ENCODE peak calls at places on chromosomes 6 and 20, in six cellular contexts. A is GM23338, H is K562, D is HepG2, E is GM12878, B is HCT116. U is an unnamed sample.

GRCh38 chr6:170279977-170280688 is 10.7 kb downstream of the DLL1 start:
- DNase-seq in E (no peak), B (no peak), D (no peak), A (no peak), H (no peak), U (no peak)

GRCh38 chr20:13221673-13222318 is 722 bp downstream of the ISM1 start:
- DNase-seq in B (peak), D (peak), H (no peak), A (peak), E (no peak), U (no peak)

GRCh38 chr6:123534264-123534663 is 102.5 kb downstream of the TRDN start:
- DNase-seq in E (no peak), H (no peak), D (no peak), A (no peak), B (no peak), U (no peak)

GRCh38 chr6:135895231-135895931 is 43.9 kb downstream of the PDE7B start:
- DNase-seq in E (no peak), H (no peak), A (no peak), B (no peak), D (no peak), U (no peak)

GRCh38 chr20:5845686-5846651 is 95.8 kb downstream of the SHLD1 start:
- DNase-seq in D (no peak), E (peak), H (no peak), A (peak), B (no peak), U (no peak)

GRCh38 chr6:133761706-133762105 is 127.2 kb upstream of the TCF21 start:
- DNase-seq in H (no peak), B (no peak), D (no peak), E (no peak), A (no peak), U (no peak)

GRCh38 chr20:9927224-9927623 is 88.3 kb upstream of the PAK5 start:
- DNase-seq in A (no peak), H (no peak), E (no peak), D (no peak), B (no peak), U (no peak)

GRCh38 chr6:28542440-28543293 is 17.0 kb downstream of the GPX5 start:
- DNase-seq in E (peak), D (peak), B (peak), A (peak), H (peak), U (peak)

GRCh38 chr6:6516643-6517042 is 71.9 kb upstream of the LY86 start:
- DNase-seq in D (no peak), A (no peak), B (no peak), E (peak), H (no peak), U (no peak)

GRCh38 chr6:128731249-128732165 is 151.4 kb upstream of the LAMA2 start:
- DNase-seq in H (no peak), A (peak), E (no peak), D (peak), B (peak), U (no peak)

GRCh38 chr6:30211306-30211705 is 1.9 kb downstream of the TRIM26 start:
- DNase-seq in A (no peak), D (no peak), B (no peak), E (no peak), H (no peak), U (no peak)

GRCh38 chr20:38418509-38419204 is 16.5 kb downstream of the SNHG17 start:
- DNase-seq in H (no peak), A (no peak), D (no peak), E (no peak), B (no peak), U (no peak)

GRCh38 chr20:6395695-6396094 is 272.9 kb upstream of the FERMT1 start:
- DNase-seq in H (no peak), B (no peak), E (no peak), D (no peak), A (no peak), U (no peak)

GRCh38 chr20:61304750-61305149 is 52.7 kb downstream of the CDH4 start:
- DNase-seq in H (no peak), E (no peak), D (no peak), B (no peak), A (no peak), U (no peak)

GRCh38 chr6:97394160-97394748 is 111.2 kb upstream of the MMS22L start:
- DNase-seq in D (peak), H (peak), B (peak), E (peak), A (peak), U (peak)

GRCh38 chr6:155521719-155522118 is 66.1 kb upstream of the NOX3 start:
- DNase-seq in A (no peak), E (no peak), D (no peak), H (no peak), B (no peak), U (no peak)

GRCh38 chr6:111745186-111745585 is 128.1 kb downstream of the FYN start:
- DNase-seq in B (no peak), A (no peak), E (no peak), H (no peak), D (no peak), U (no peak)

GRCh38 chr6:36985963-36986703 is at the start of gene MTCH1:
- DNase-seq in E (peak), D (peak), B (peak), H (peak), A (peak), U (no peak)

GRCh38 chr6:139430897-139431601 is 56.6 kb upstream of the CITED2 start:
- DNase-seq in D (no peak), A (no peak), H (no peak), B (no peak), E (no peak), U (no peak)

GRCh38 chr6:89284963-89285735 is 29.9 kb downstream of the GABRR2 start:
- DNase-seq in B (no peak), D (no peak), H (no peak), E (no peak), A (no peak), U (no peak)

GRCh38 chr6:77620290-77620882 is 32.5 kb upstream of the MEI4 start:
- DNase-seq in A (peak), E (no peak), H (no peak), D (peak), B (peak), U (no peak)

GRCh38 chr20:41702647-41703046 is 84.5 kb upstream of the CHD6 start:
- DNase-seq in E (no peak), A (no peak), H (no peak), D (no peak), B (no peak), U (no peak)

GRCh38 chr6:129889580-129889979 is 28.5 kb upstream of the TMEM244 start:
- DNase-seq in D (no peak), H (no peak), E (no peak), A (no peak), B (no peak), U (no peak)

GRCh38 chr20:37378785-37379598 is 33.1 kb downstream of the SRC start:
- DNase-seq in H (peak), E (no peak), B (peak), A (peak), D (no peak), U (no peak)

GRCh38 chr20:45467861-45468260 is 1.7 kb upstream of the WFDC2 start:
- DNase-seq in B (no peak), D (no peak), A (peak), H (no peak), E (no peak), U (no peak)

GRCh38 chr6:37058084-37058586 is 52.7 kb downstream of the FGD2 start:
- DNase-seq in B (no peak), H (peak), A (no peak), D (no peak), E (no peak), U (no peak)

GRCh38 chr6:146546440-146546839 is 2.8 kb downstream of the RAB32 start:
- DNase-seq in B (no peak), A (peak), E (no peak), H (no peak), D (peak), U (peak)

GRCh38 chr6:36852481-36853147 is 13.4 kb upstream of the CPNE5 start:
- DNase-seq in E (no peak), H (no peak), D (peak), B (no peak), A (no peak), U (no peak)

GRCh38 chr6:45254242-45254641 is 73.9 kb upstream of the RUNX2 start:
- DNase-seq in A (no peak), H (no peak), E (no peak), D (no peak), B (no peak), U (no peak)

GRCh38 chr20:2144850-2145249 is 43.2 kb downstream of the STK35 start:
- DNase-seq in B (no peak), H (no peak), E (no peak), D (no peak), A (peak), U (no peak)

GRCh38 chr6:36353411-36353915 is 16.8 kb upstream of the BNIP5 start:
- DNase-seq in A (no peak), E (no peak), H (no peak), B (no peak), D (no peak), U (no peak)

GRCh38 chr6:5078121-5078695 is 6.9 kb upstream of the PPP1R3G start:
- DNase-seq in E (no peak), H (peak), A (no peak), B (peak), D (no peak), U (no peak)

GRCh38 chr6:10398439-10399218 is 16.2 kb downstream of the TFAP2A start:
- DNase-seq in A (peak), D (no peak), E (no peak), H (no peak), B (no peak), U (no peak)

GRCh38 chr6:21842875-21843274 is 249.3 kb downstream of the SOX4 start:
- DNase-seq in H (no peak), B (no peak), A (no peak), D (no peak), E (no peak), U (no peak)

GRCh38 chr6:157245486-157245885 is 77.8 kb downstream of the TMEM242 start:
- DNase-seq in D (no peak), B (no peak), H (no peak), A (no peak), E (no peak), U (no peak)

GRCh38 chr6:157246048-157246630 is 77.2 kb downstream of the TMEM242 start:
- DNase-seq in E (no peak), B (no peak), H (no peak), A (no peak), D (no peak), U (no peak)

GRCh38 chr6:157246771-157247484 is 76.4 kb downstream of the TMEM242 start:
- DNase-seq in A (peak), B (no peak), E (no peak), H (no peak), D (no peak), U (no peak)

GRCh38 chr6:157249756-157250155 is 73.6 kb downstream of the TMEM242 start:
- DNase-seq in A (no peak), D (no peak), E (no peak), H (no peak), B (no peak), U (no peak)

GRCh38 chr6:157248264-157248663 is 75.1 kb downstream of the TMEM242 start:
- DNase-seq in B (no peak), A (no peak), E (no peak), H (no peak), D (no peak), U (no peak)
- TF ChIP-seq EZH2 in B (no peak), A (no peak), E (no peak), H (no peak), D (no peak), U (no peak)

DNA sequence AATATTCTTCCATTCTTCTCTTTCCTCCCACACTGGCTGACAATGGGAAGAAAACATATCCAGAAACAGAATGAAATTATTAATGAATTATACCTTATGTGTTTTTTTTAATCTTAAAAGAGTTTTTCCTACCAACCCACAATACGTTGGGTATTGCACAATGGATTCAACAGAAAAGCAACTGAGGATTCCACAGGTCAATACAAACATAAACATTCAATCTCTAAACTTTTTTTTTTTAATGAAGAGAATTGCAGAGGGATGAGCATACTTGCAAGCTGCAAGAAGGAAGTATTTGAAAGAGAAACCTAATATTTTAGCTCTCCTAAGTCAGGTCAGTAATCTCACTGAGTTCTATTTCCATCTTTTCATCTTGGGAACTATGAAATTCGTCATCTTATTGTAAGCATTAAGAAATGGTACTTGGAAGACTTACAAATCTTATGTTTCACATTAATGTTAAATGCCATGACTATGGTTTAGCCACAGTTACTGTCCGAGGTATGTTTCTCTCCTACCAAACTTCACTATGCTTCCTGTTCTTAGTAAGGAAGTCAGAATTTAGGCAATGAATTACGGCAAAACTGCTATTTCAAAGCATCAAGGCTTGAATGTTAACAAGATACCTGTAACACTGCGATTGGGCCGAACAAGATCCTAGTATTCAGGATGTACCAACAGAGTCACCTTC is 100.8 kb downstream of the HIVEP2 start:
- DNase-seq in B (no peak), H (no peak), E (no peak), D (no peak), A (no peak), U (no peak)
- H3K27ac ChIP-seq in B (no peak), H (no peak), E (peak), D (no peak), A (no peak), U (peak)

GRCh38 chr20:23309781-23310180 is 40.8 kb upstream of the NXT1 start:
- DNase-seq in H (no peak), A (no peak), B (no peak), D (no peak), E (no peak), U (no peak)
- TF ChIP-seq POLR2AphosphoS5 in H (no peak), A (no peak), B (no peak), D (no peak), E (no peak), U (no peak)

DNA sequence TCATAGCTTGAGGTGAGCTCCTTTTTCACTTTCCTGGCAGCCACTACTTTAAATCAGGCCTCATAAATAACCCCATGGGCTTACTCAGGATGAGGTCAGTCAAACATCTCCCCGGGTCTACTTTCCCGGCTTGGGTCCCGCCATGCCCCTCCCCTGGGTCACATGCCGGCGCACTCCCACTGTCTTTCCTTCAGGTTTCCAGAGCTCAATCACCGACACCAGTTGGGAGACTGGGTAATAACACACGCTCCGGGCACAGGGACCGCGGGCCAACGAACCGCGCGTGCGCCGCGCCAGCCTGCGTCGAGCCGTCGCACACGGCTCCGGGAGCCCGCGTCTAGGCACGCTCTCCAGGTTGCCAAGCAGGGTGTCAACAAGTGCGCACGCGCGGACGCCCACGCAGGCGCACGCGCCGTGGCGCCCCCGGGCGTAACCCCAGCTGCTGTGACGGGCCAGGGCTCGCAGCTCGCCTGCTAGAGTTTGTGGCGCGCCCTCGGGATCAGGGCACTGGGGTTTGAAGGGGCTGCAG is 31.6 kb downstream of the TFAP2B start:
- DNase-seq in E (no peak), H (no peak), A (peak), D (no peak), B (no peak), U (no peak)
- TF ChIP-seq EZH2 in E (no peak), H (no peak), A (peak), D (no peak), B (no peak), U (no peak)